ENCODE peak calls at places on chromosome 3, in six cellular contexts. D is activated B cell treated with CpG ODN at 0.5 μM for 24 hours; P is upper lobe of left lung; L is CD4-positive, alpha-beta T cell; G is GM12865; F is mesothelial cell of epicardium. K is an unnamed sample.

GRCh38 chr3:112568642-112569041 is 6.8 kb downstream of the SLC35A5 start:
- DNase-seq in L (no peak), D (no peak), P (no peak), F (no peak), G (no peak), K (no peak)

GRCh38 chr3:172516318-172517214 is 6.7 kb downstream of the TNFSF10 start:
- DNase-seq in D (no peak), F (no peak), G (peak), L (peak), P (no peak), K (no peak)

GRCh38 chr3:191254098-191254873 is 55.2 kb downstream of the OSTN start:
- DNase-seq in P (no peak), F (no peak), G (no peak), L (no peak), D (no peak), K (no peak)

GRCh38 chr3:107408513-107408912 is 31.3 kb downstream of the CCDC54 start:
- DNase-seq in F (no peak), G (no peak), D (no peak), L (no peak), P (peak), K (no peak)

GRCh38 chr3:52403271-52403841 is 41.5 kb downstream of the SEMA3G start:
- DNase-seq in L (no peak), G (no peak), D (no peak), F (no peak), P (no peak), K (no peak)

GRCh38 chr3:128547368-128547987 is 54.5 kb upstream of the GATA2 start:
- DNase-seq in F (no peak), L (no peak), G (no peak), D (no peak), P (no peak), K (no peak)

GRCh38 chr3:119013951-119014350 is 20.7 kb downstream of the IGSF11 start:
- DNase-seq in L (no peak), P (no peak), F (no peak), D (no peak), G (no peak), K (no peak)

GRCh38 chr3:147672035-147672434 is 262.9 kb downstream of the ZIC1 start:
- DNase-seq in D (no peak), G (no peak), L (no peak), P (no peak), F (no peak), K (no peak)

GRCh38 chr3:13563911-13564310 is 15.0 kb downstream of the FBLN2 start:
- DNase-seq in L (no peak), P (no peak), G (no peak), D (no peak), F (no peak), K (no peak)

GRCh38 chr3:42072930-42073329 is 18.2 kb upstream of the TRAK1 start:
- DNase-seq in P (no peak), G (no peak), L (no peak), D (no peak), F (no peak), K (no peak)

GRCh38 chr3:3705090-3705775 is 94.0 kb upstream of the LRRN1 start:
- DNase-seq in F (no peak), D (no peak), L (no peak), G (no peak), P (no peak), K (no peak)

GRCh38 chr3:48402907-48403306 is 27.0 kb downstream of the PLXNB1 start:
- DNase-seq in P (no peak), L (no peak), F (no peak), G (no peak), D (peak), K (peak)

GRCh38 chr3:34483290-34483887 is 685.0 kb downstream of the PDCD6IP start:
- DNase-seq in D (no peak), G (no peak), F (no peak), P (no peak), L (no peak), K (no peak)

GRCh38 chr3:38126121-38126892 is 10.6 kb downstream of the ACAA1 start:
- DNase-seq in D (no peak), G (no peak), L (no peak), F (peak), P (no peak), K (no peak)

GRCh38 chr3:32562640-32563039 is 8.0 kb downstream of the DYNC1LI1 start:
- DNase-seq in L (no peak), F (no peak), G (no peak), P (no peak), D (no peak), K (no peak)

GRCh38 chr3:110528305-110529121 is 543.1 kb upstream of the NECTIN3 start:
- DNase-seq in D (no peak), L (no peak), G (no peak), F (no peak), P (no peak), K (no peak)

GRCh38 chr3:56802411-56802745 is 629 bp upstream of the ARHGEF3 start:
- DNase-seq in L (no peak), G (no peak), P (no peak), D (no peak), F (no peak), K (no peak)

GRCh38 chr3:52195823-52196331 is 2.1 kb upstream of the ALAS1 start:
- DNase-seq in G (no peak), F (no peak), L (no peak), P (no peak), D (no peak), K (no peak)

GRCh38 chr3:84836961-84837360 is 121.8 kb upstream of the CADM2 start:
- DNase-seq in L (no peak), G (no peak), D (no peak), F (peak), P (no peak), K (no peak)

GRCh38 chr3:135047061-135047460 is 252.0 kb downstream of the EPHB1 start:
- DNase-seq in D (no peak), L (no peak), P (no peak), G (no peak), F (no peak), K (no peak)

GRCh38 chr3:134885877-134886621 is 91.0 kb downstream of the EPHB1 start:
- DNase-seq in L (no peak), P (no peak), F (no peak), G (peak), D (no peak), K (no peak)

GRCh38 chr3:36705015-36705414 is 59.3 kb downstream of the DCLK3 start:
- DNase-seq in D (no peak), G (no peak), L (no peak), P (no peak), F (no peak), K (no peak)

GRCh38 chr3:150346956-150347863 is 60.9 kb upstream of the TSC22D2 start:
- DNase-seq in F (no peak), D (no peak), L (no peak), P (no peak), G (no peak), K (no peak)

GRCh38 chr3:52145736-52146110 is 8.5 kb downstream of the POC1A start:
- DNase-seq in G (no peak), P (peak), L (no peak), D (no peak), F (no peak), K (no peak)

GRCh38 chr3:114480442-114480841 is 186.6 kb downstream of the TIGIT start:
- DNase-seq in P (no peak), F (no peak), G (no peak), D (no peak), L (no peak), K (no peak)

GRCh38 chr3:140834266-140835037 is 107.2 kb upstream of the SLC25A36 start:
- DNase-seq in G (no peak), F (no peak), P (no peak), D (no peak), L (no peak), K (no peak)

GRCh38 chr3:14770591-14770990 is 48.2 kb upstream of the FGD5 start:
- DNase-seq in L (no peak), G (no peak), D (no peak), F (peak), P (no peak), K (no peak)

GRCh38 chr3:187739125-187739560 is 6.1 kb downstream of the BCL6 start:
- DNase-seq in L (no peak), D (peak), F (peak), G (no peak), P (peak), K (peak)

GRCh38 chr3:127792664-127793292 is 29.5 kb downstream of the MGLL start:
- DNase-seq in L (no peak), D (no peak), P (no peak), F (peak), G (no peak), K (no peak)

GRCh38 chr3:175526609-175527280 is 667.6 kb downstream of the NAALADL2 start:
- DNase-seq in L (no peak), D (no peak), F (no peak), G (peak), P (no peak), K (no peak)

GRCh38 chr3:149506540-149506939 is 32.0 kb downstream of the TM4SF4 start:
- DNase-seq in G (no peak), L (no peak), P (no peak), F (no peak), D (no peak), K (no peak)

GRCh38 chr3:156274791-156275190 is 154.4 kb downstream of the KCNAB1 start:
- DNase-seq in G (no peak), P (no peak), D (no peak), F (no peak), L (no peak), K (no peak)

GRCh38 chr3:99659965-99660364 is 21.6 kb downstream of the COL8A1 start:
- DNase-seq in P (no peak), L (no peak), D (no peak), G (no peak), F (no peak), K (no peak)

GRCh38 chr3:7285502-7285901 is 424.6 kb downstream of the GRM7 start:
- DNase-seq in D (no peak), P (no peak), L (no peak), G (peak), F (no peak), K (no peak)

GRCh38 chr3:20837676-20838302 is 651.8 kb upstream of the SGO1 start:
- DNase-seq in P (no peak), G (no peak), D (no peak), L (no peak), F (no peak), K (no peak)

GRCh38 chr3:127768346-127769008 is 53.8 kb downstream of the MGLL start:
- DNase-seq in P (no peak), F (no peak), L (no peak), D (no peak), G (peak), K (no peak)

GRCh38 chr3:24450142-24450932 is 44.3 kb downstream of the THRB start:
- DNase-seq in F (no peak), L (no peak), G (no peak), P (no peak), D (no peak), K (no peak)

GRCh38 chr3:10766049-10766705 is 49.9 kb upstream of the SLC6A11 start:
- DNase-seq in G (no peak), P (no peak), D (no peak), F (no peak), L (no peak), K (no peak)

GRCh38 chr3:62710761-62711160 is 164.5 kb downstream of the CADPS start:
- DNase-seq in L (no peak), F (no peak), P (no peak), G (no peak), D (no peak), K (no peak)

DNA sequence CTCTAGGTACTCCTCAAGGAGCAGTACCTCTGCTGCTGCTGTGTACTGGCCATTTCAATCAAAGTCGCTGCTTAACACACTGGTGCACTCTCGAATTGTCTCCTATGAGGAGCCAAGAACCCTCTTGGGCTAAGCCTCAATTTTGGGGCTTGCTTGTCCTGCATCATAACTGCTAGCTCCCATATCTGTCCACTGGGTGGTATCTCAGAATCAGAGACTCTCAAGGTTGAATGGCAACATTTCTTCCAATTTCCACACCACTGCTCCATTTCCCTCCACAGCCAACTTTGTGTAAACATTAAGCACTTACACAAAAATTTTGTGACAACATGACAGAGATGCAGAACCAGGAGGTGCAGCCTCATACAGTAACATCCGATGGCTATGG is 82.4 kb downstream of the XXYLT1 start:
- DNase-seq in F (no peak), G (no peak), L (no peak), P (no peak), D (no peak), K (no peak)
- TF ChIP-seq CTCF in F (no peak), G (no peak), L (no peak), P (no peak), D (no peak), K (no peak)

GRCh38 chr3:45084361-45084760 is 58.3 kb downstream of the CLEC3B start:
- DNase-seq in L (no peak), G (no peak), F (no peak), D (no peak), P (no peak), K (no peak)

GRCh38 chr3:45082139-45082538 is 56.0 kb downstream of the CLEC3B start:
- DNase-seq in F (no peak), G (no peak), L (no peak), P (no peak), D (no peak), K (no peak)

GRCh38 chr3:45087155-45087554 is 59.0 kb downstream of the CDCP1 start:
- DNase-seq in L (no peak), F (no peak), D (no peak), G (no peak), P (no peak), K (no peak)

GRCh38 chr3:45083023-45083422 is 56.9 kb downstream of the CLEC3B start:
- DNase-seq in G (no peak), P (no peak), F (no peak), D (no peak), L (no peak), K (no peak)

GRCh38 chr3:45084820-45085816 is 59.0 kb downstream of the CLEC3B start:
- DNase-seq in G (no peak), F (no peak), D (no peak), P (no peak), L (no peak), K (no peak)
- TF ChIP-seq CTCF in G (no peak), F (no peak), D (no peak), P (no peak), L (no peak), K (no peak)

GRCh38 chr3:66748175-66748876 is 247.5 kb upstream of the LRIG1 start:
- DNase-seq in G (no peak), L (no peak), F (no peak), P (no peak), D (no peak), K (no peak)
- TF ChIP-seq CTCF in G (no peak), L (no peak), F (no peak), P (no peak), D (no peak), K (no peak)

GRCh38 chr3:121531269-121531668 is 14.5 kb downstream of the POLQ start:
- DNase-seq in G (no peak), F (no peak), D (no peak), L (no peak), P (no peak), K (no peak)

GRCh38 chr3:121529308-121529707 is 16.5 kb downstream of the POLQ start:
- DNase-seq in F (no peak), D (no peak), L (no peak), G (no peak), P (no peak), K (no peak)
- TF ChIP-seq CTCF in F (peak), D (no peak), L (no peak), G (no peak), P (peak), K (no peak)

GRCh38 chr3:60650171-60650570 is 601.1 kb downstream of the FHIT start:
- DNase-seq in F (no peak), L (no peak), P (no peak), D (no peak), G (no peak), K (no peak)
- TF ChIP-seq CTCF in F (no peak), L (no peak), P (no peak), D (no peak), G (no peak), K (no peak)

DNA sequence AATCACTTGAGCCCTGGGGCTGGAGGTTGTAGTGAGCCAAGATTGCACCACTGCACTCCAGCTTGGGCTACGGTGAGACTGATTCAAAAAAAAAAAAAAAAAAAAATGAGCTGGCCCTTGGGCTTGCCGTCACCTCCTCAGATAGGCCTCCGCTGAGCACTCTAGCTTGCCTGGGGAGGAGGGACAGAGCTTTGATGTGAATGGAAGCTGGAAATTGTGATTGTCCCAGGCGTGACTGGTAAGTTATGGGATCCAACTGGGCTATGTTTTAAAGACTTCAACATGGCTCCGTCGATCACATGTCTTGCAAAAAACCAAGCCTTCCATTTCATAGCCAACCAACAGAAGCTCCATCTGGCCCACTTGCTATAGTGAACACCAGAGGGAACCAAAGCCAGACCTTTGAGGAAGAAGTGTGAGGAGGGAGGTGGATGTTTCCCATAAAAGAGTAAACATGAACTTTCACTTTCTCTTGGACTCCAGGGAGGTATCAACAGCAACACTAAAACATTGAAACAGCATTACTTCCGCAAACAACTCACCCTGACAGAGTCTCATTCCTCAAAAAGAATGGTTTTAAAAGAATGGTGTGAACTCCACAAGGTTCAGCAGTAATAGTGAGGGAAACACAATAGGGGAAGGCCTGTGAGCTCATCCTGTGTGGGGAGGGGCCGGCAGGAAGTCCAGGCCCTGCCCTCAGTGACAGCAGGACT is 59.3 kb upstream of the IL12A start:
- DNase-seq in P (no peak), F (no peak), D (no peak), L (no peak), G (peak), K (no peak)
- TF ChIP-seq CTCF in P (peak), F (no peak), D (no peak), L (no peak), G (no peak), K (no peak)

GRCh38 chr3:54835701-54836100 is 92.2 kb downstream of the LRTM1 start:
- DNase-seq in P (no peak), G (no peak), L (no peak), D (no peak), F (no peak), K (no peak)

GRCh38 chr3:54843352-54843751 is 84.5 kb downstream of the LRTM1 start:
- DNase-seq in F (no peak), G (no peak), P (no peak), L (no peak), D (no peak), K (no peak)

GRCh38 chr3:54841461-54841860 is 86.4 kb downstream of the LRTM1 start:
- DNase-seq in G (no peak), P (no peak), F (no peak), D (no peak), L (no peak), K (no peak)

GRCh38 chr3:54836876-54837275 is 91.0 kb downstream of the LRTM1 start:
- DNase-seq in G (no peak), L (no peak), P (no peak), D (no peak), F (no peak), K (no peak)

DNA sequence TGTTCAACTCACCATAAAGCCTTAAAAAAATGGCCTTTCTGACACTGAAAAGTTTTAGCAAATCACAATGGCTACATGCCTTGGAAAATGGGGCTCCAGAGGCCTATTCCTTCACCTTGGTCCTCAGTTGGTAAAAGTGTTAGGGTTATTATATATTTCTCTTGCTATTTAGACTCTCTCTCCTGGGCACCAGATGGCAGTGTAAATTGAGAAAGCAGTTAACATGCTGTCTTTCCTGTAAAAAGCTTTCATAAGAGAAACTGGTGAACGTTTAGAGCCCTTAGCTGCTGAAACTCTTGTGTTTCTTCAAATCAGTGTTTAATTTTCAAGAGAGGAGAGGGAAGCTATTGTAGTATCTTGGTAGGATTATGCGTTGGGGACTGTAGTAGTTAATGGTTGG is 89.9 kb downstream of the LRTM1 start:
- DNase-seq in L (no peak), G (no peak), F (no peak), D (no peak), P (no peak), K (no peak)
- TF ChIP-seq CTCF in L (no peak), G (no peak), F (no peak), D (no peak), P (no peak), K (no peak)

DNA sequence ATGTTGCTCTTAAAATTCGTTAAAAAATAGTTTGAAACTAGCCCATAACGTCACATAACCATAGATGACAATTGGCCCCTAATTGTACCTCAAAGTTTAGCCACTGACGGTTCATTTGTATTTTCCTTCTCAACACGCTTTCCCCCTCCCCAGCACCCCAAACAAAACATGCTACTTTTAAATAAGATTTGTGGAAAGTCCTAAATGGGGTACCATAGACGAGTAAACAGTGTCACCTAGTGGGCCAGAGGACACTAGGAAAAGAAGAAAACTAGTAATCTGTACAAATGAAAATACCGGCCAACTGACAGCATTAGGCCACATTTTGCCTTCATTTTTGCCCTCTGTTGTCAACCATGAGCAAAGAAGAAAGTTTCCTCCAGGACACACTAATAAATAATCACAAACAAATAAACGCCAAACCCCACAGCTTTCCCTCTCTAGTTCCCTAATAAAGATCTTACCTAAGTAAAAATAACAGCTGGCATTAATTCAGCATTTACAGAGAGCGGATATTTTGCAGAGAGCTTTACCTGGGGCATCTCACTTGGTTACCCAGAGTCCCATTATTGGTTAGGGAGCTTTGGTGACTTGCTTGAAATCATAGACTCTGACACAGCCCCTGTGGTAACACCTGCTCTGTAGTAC is 175.1 kb upstream of the ATP11B start:
- DNase-seq in P (no peak), G (peak), L (no peak), D (no peak), F (no peak), K (no peak)
- TF ChIP-seq CTCF in P (peak), G (peak), L (no peak), D (no peak), F (no peak), K (no peak)